ENCODE peak calls at places on chromosomes 1 and 21, in four cellular contexts. One of them, this sample, is unnamed.

GRCh38 chr1:116255933-116256649 is 117.0 kb upstream of the ATP1A1 start:
- DNase-seq in left ventricle myocardium superior: no peak
- DNase-seq in G401: no peak
- DNase-seq in AG10803: no peak
- DNase-seq in this sample: no peak

GRCh38 chr1:69982992-69983391 is 222.4 kb downstream of the LRRC40 start:
- DNase-seq in AG10803: peak; percentile 50
- DNase-seq in left ventricle myocardium superior: no peak
- DNase-seq in G401: no peak
- DNase-seq in this sample: peak; percentile 26

GRCh38 chr1:206772228-206773002 is at the start of gene IL10:
- DNase-seq in G401: no peak
- DNase-seq in AG10803: no peak
- DNase-seq in left ventricle myocardium superior: peak; percentile 41
- DNase-seq in this sample: no peak

GRCh38 chr1:183209533-183210158 is 23.6 kb downstream of the LAMC2 start:
- DNase-seq in AG10803: peak; percentile 84
- DNase-seq in left ventricle myocardium superior: no peak
- DNase-seq in G401: no peak
- DNase-seq in this sample: no peak

GRCh38 chr1:99279525-99279924 is 15.2 kb downstream of the PLPPR4 start:
- DNase-seq in G401: peak; percentile 21
- DNase-seq in left ventricle myocardium superior: no peak
- DNase-seq in AG10803: no peak
- DNase-seq in this sample: no peak

GRCh38 chr1:154479764-154480421 is 22.1 kb upstream of the TDRD10 start:
- DNase-seq in G401: peak; percentile 84
- DNase-seq in AG10803: peak; percentile 81
- DNase-seq in left ventricle myocardium superior: no peak
- DNase-seq in this sample: peak; percentile 91

GRCh38 chr21:14382486-14382834 is 486 bp downstream of the HSPA13 start:
- DNase-seq in left ventricle myocardium superior: no peak
- DNase-seq in G401: no peak
- DNase-seq in AG10803: peak; percentile 42
- DNase-seq in this sample: peak; percentile 53

GRCh38 chr1:55600243-55600642 is 385.1 kb upstream of the USP24 start:
- DNase-seq in G401: no peak
- DNase-seq in left ventricle myocardium superior: no peak
- DNase-seq in AG10803: no peak
- DNase-seq in this sample: no peak

GRCh38 chr1:160768295-160768657 is 27.7 kb upstream of the LY9 start:
- DNase-seq in G401: no peak
- DNase-seq in left ventricle myocardium superior: peak; percentile 51
- DNase-seq in AG10803: peak; percentile 3
- DNase-seq in this sample: peak; percentile 56

GRCh38 chr1:160363010-160363409 is 3.9 kb upstream of the NHLH1 start:
- DNase-seq in AG10803: no peak
- DNase-seq in left ventricle myocardium superior: no peak
- DNase-seq in G401: peak; percentile 69
- DNase-seq in this sample: no peak